ENCODE peak calls at places on chromosomes 3 and 15, in eight cellular contexts. B is PC-9, H is MM.1S, D is PC-3, W is H9, N is OCI-LY7, V is neuronal stem cell, C is fibroblast of lung. F is an unnamed sample.

GRCh38 chr3:65619391-65620298 is 419.1 kb downstream of the MAGI1 start:
- DNase-seq in N (no peak), D (no peak), C (peak; percentile 68), V (no peak), W (no peak), H (no peak), B (no peak), F (no peak)

GRCh38 chr15:91186892-91187644 is 87.0 kb downstream of the SV2B start:
- DNase-seq in B (no peak), W (no peak), V (peak; percentile 17), H (peak; percentile 68), D (peak; percentile 50), C (peak; percentile 30), N (no peak), F (peak; percentile 66)

GRCh38 chr3:42771271-42771670 is 1.8 kb downstream of the CCDC13 start:
- DNase-seq in D (no peak), W (no peak), H (no peak), C (no peak), V (no peak), B (no peak), N (no peak), F (no peak)

GRCh38 chr3:170606675-170607074 is 20.8 kb upstream of the SLC7A14 start:
- DNase-seq in N (no peak), C (no peak), W (no peak), H (no peak), D (peak; percentile 62), V (no peak), B (peak; percentile 27), F (no peak)

GRCh38 chr3:53196575-53197407 is 35.8 kb downstream of the PRKCD start:
- DNase-seq in H (peak; percentile 93), V (no peak), C (peak; percentile 62), W (peak; percentile 82), D (peak; percentile 33), B (peak; percentile 38), N (peak; percentile 93), F (peak; percentile 28)

GRCh38 chr3:172869356-172869755 is 118.8 kb downstream of the ECT2 start:
- DNase-seq in C (no peak), N (no peak), H (no peak), W (no peak), V (no peak), B (peak; percentile 14), D (peak; percentile 66), F (no peak)

GRCh38 chr3:80227216-80227615 is 459.4 kb upstream of the ROBO1 start:
- DNase-seq in H (no peak), W (no peak), D (peak; percentile 41), V (no peak), N (no peak), B (no peak), C (peak; percentile 47), F (no peak)

GRCh38 chr3:2823437-2824211 is 286.6 kb downstream of the IL5RA start:
- DNase-seq in V (no peak), H (no peak), C (no peak), B (no peak), W (no peak), N (no peak), D (no peak), F (no peak)

GRCh38 chr3:29283739-29284138 is 2.9 kb downstream of the RBMS3 start:
- DNase-seq in C (no peak), V (no peak), N (no peak), W (no peak), D (no peak), H (no peak), B (no peak), F (no peak)

GRCh38 chr3:28667646-28668376 is 319.2 kb upstream of the AZI2 start:
- DNase-seq in V (peak; percentile 76), N (peak; percentile 60), W (peak; percentile 80), C (peak; percentile 43), D (peak; percentile 83), H (peak; percentile 80), B (peak; percentile 53), F (peak; percentile 77)

GRCh38 chr3:57998366-57999283 is 9.6 kb upstream of the FLNB start:
- DNase-seq in V (no peak), C (peak; percentile 88), H (peak; percentile 69), B (no peak), D (peak; percentile 45), N (peak; percentile 38), W (no peak), F (no peak)

DNA sequence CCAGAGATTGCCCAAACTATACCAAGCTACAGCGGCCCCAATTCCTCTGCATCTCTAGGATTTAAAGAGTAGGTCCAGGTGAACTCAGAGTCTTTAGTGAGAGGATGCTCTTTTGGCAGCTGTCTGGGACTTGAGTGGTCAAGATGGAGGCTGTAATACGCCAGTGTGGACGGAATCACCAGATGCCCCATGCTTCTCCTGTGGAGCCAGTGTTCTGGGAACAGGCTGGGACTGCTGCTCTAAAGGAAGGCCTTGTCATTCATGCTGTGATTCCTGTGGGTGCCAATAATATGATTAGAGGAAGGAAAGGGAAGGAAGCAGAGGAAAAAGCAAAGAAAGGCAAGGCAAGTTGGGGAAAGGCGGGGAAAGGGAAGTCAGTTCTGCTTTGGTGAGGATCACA is 17.4 kb upstream of the NOX5 start:
- DNase-seq in H (no peak), N (no peak), C (no peak), W (no peak), V (no peak), D (no peak), B (no peak), F (no peak)
- H2AFZ ChIP-seq in H (no peak overlapping the region), N (no peak overlapping the region), C (no peak overlapping the region), W (no peak overlapping the region), V (no peak overlapping the region), D (no peak overlapping the region), B (no peak overlapping the region), F (no peak overlapping the region)

GRCh38 chr15:53830707-53831386 is 71.4 kb upstream of the WDR72 start:
- DNase-seq in W (no peak), V (no peak), B (no peak), D (no peak), C (no peak), N (no peak), H (no peak), F (no peak)
- H3K4me2 ChIP-seq in W (no peak overlapping the region), V (no peak overlapping the region), B (no peak overlapping the region), D (no peak overlapping the region), C (no peak overlapping the region), N (no peak overlapping the region), H (no peak overlapping the region), F (no peak overlapping the region)

GRCh38 chr3:128919988-128920387 is 40.6 kb downstream of the ACAD9 start:
- DNase-seq in B (no peak), N (no peak), C (no peak), W (no peak), D (no peak), V (no peak), H (no peak), F (no peak)

GRCh38 chr3:128922804-128923459 is 43.5 kb downstream of the ACAD9 start:
- DNase-seq in B (no peak), D (no peak), C (no peak), V (no peak), N (no peak), W (peak; percentile 5), H (no peak), F (no peak)

GRCh38 chr3:128929364-128929763 is 49.9 kb downstream of the ACAD9 start:
- DNase-seq in C (no peak), N (no peak), W (no peak), B (no peak), D (no peak), H (no peak), V (no peak), F (no peak)

DNA sequence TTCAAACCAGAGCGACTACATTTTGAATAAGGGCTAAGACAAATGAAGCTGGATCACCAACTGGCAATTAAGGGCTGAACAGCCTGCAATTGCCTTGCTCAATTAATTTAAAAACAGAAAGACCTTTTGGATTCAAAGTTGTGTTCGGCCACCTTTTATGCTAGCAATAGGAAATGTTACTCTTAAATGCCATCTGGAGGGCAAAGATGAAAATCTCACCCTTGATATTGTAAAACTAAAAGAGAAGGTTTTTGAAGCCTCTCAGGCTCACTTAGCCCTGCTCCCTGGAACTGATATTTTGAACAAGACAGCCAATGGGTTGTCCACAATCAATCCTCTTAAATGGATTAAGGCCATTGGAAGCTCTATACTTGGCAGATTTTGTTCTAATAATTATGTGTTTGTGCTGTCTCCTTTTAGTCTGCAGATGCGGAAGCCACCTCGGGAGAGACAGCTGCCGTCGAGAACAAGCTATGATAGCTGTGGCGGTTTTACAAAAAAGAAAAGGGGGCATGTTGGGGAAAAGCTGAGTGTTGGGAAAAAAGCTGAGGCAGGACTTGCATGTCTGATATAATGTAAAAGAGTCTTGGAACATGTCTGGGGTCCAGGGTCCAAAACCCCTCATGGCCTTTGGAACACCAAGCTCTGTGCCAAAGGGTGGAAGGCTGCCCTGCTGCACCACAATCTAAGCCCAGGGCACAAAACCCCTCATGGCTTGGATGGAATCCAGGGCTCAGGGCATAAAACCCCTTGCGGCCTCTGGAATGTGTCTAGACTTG is 44.4 kb downstream of the ACAD9 start:
- DNase-seq in V (no peak), C (no peak), W (peak; percentile 9), H (no peak), D (no peak), N (no peak), B (no peak), F (no peak)
- H3K9me3 ChIP-seq in V (peaks cover 66% of the 10 kb centered on the region), C (no peaks in the 10 kb centered on the region), W (peaks cover 56% of the 10 kb centered on the region), H (no peaks in the 10 kb centered on the region), D (no peaks in the 10 kb centered on the region), N (peaks cover 25% of the 10 kb centered on the region), B (peaks cover 33% of the 10 kb centered on the region), F (peaks cover 4% of the 10 kb centered on the region)

GRCh38 chr15:57332326-57332725 is 44.0 kb upstream of the CGNL1 start:
- DNase-seq in W (no peak), D (no peak), C (no peak), B (no peak), V (no peak), N (no peak), H (no peak), F (no peak)

GRCh38 chr15:57335326-57336118 is 40.8 kb upstream of the CGNL1 start:
- DNase-seq in C (no peak), W (no peak), B (no peak), D (peak; percentile 22), N (no peak), H (no peak), V (no peak), F (no peak)

GRCh38 chr15:57330619-57331018 is 45.7 kb upstream of the CGNL1 start:
- DNase-seq in C (peak; percentile 84), D (no peak), W (no peak), V (no peak), B (no peak), H (no peak), N (no peak), F (no peak)

GRCh38 chr15:57334257-57334656 is 42.0 kb upstream of the CGNL1 start:
- DNase-seq in C (peak; percentile 55), V (no peak), W (no peak), B (peak; percentile 44), D (peak; percentile 62), N (no peak), H (no peak), F (no peak)

GRCh38 chr15:57333487-57333886 is 42.8 kb upstream of the CGNL1 start:
- DNase-seq in N (no peak), W (no peak), B (no peak), C (peak; percentile 81), D (peak; percentile 27), H (no peak), V (no peak), F (no peak)
- H2AFZ ChIP-seq in N (no peak overlapping the region), W (no peak overlapping the region), B (no peak overlapping the region), C (no peak overlapping the region), D (no peak overlapping the region), H (no peak overlapping the region), V (no peak overlapping the region), F (no peak overlapping the region)

DNA sequence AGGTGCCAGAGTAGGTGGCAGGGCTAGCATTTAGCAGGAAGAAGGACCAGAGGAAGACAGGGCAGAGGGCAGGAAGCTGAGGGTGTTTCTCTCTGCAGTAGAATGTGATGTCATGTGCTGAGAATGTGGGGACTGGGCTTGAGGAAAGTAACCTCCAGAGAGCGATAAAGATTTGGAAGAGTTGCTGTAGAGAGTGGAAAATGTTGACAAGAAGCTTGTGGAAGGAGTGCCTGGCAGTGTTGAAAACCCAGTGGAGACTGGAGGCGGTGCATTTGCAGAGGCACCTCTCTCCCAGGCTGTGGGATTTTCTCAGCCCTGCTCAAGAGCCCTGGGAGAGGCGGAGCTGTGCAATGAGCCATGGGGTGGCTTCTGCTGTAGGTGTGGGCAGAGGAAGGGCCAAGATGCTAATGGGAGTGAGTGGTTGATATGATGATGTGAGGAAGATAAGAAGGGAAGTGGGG is 54.8 kb downstream of the MESD start:
- DNase-seq in W (peak; percentile 36), V (no peak), D (no peak), B (no peak), C (peak; percentile 85), N (no peak), H (no peak), F (no peak)
- H3K4me2 ChIP-seq in W (no peak overlapping the region), V (no peak overlapping the region), D (no peak overlapping the region), B (no peak overlapping the region), C (no peak overlapping the region), N (no peak overlapping the region), H (no peak overlapping the region), F (no peak overlapping the region)